ENCODE peak calls at places on chromosomes 2 and 18, in six cellular contexts. I is transverse colon; K is RWPE1; L is uterus; Y is foreskin fibroblast; A is activated CD8-positive, alpha-beta T cell treated with anti-CD3 and anti-CD28 coated beads for 36 hours. M is an unnamed sample.

GRCh38 chr2:86044614-86045013 is 61.1 kb downstream of the POLR1A start:
- DNase-seq in I (no peak), L (no peak), K (no peak), A (no peak), Y (no peak), M (no peak)

GRCh38 chr2:23637011-23637778 is 252.2 kb downstream of the KLHL29 start:
- DNase-seq in L (peak), A (no peak), K (no peak), I (no peak), Y (peak), M (no peak)

GRCh38 chr2:194004590-194005206 is 1652.3 kb upstream of the SLC39A10 start:
- DNase-seq in L (no peak), Y (peak), K (peak), A (no peak), I (no peak), M (no peak)

GRCh38 chr2:46323671-46324207 is 26.5 kb downstream of the EPAS1 start:
- DNase-seq in I (no peak), K (no peak), Y (peak), A (no peak), L (no peak), M (no peak)

GRCh38 chr2:201950606-201951005 is 83.0 kb upstream of the FZD7 start:
- DNase-seq in L (no peak), A (no peak), Y (peak), I (no peak), K (no peak), M (no peak)

GRCh38 chr2:228688007-228688645 is 506.6 kb upstream of the SPHKAP start:
- DNase-seq in A (no peak), L (no peak), K (no peak), I (peak), Y (peak), M (no peak)

GRCh38 chr2:168632733-168633132 is 169.7 kb upstream of the NOSTRIN start:
- DNase-seq in I (no peak), L (peak), K (no peak), A (no peak), Y (peak), M (no peak)

GRCh38 chr2:51706220-51706619 is 674.3 kb upstream of the NRXN1 start:
- DNase-seq in A (no peak), Y (no peak), L (no peak), I (no peak), K (no peak), M (no peak)

GRCh38 chr2:62306751-62307468 is 111.0 kb downstream of the B3GNT2 start:
- DNase-seq in A (peak), L (peak), Y (no peak), I (peak), K (peak), M (no peak)

GRCh38 chr18:43481069-43481468 is 203.8 kb upstream of the SYT4 start:
- DNase-seq in I (no peak), A (no peak), L (no peak), K (no peak), Y (no peak), M (no peak)

GRCh38 chr2:140551291-140551690 is 1579.5 kb downstream of the LRP1B start:
- DNase-seq in I (no peak), K (no peak), L (no peak), A (no peak), Y (no peak), M (no peak)

GRCh38 chr18:46459789-46460455 is 197.1 kb downstream of the LOXHD1 start:
- DNase-seq in L (no peak), I (no peak), A (no peak), K (no peak), Y (no peak), M (no peak)

GRCh38 chr2:16728742-16729141 is 63.1 kb upstream of the CYRIA start:
- DNase-seq in K (no peak), A (no peak), L (no peak), I (no peak), Y (no peak), M (no peak)

GRCh38 chr2:16725549-16725948 is 59.9 kb upstream of the CYRIA start:
- DNase-seq in K (no peak), A (peak), L (no peak), Y (no peak), I (no peak), M (no peak)

GRCh38 chr2:16726577-16726976 is 60.9 kb upstream of the CYRIA start:
- DNase-seq in I (no peak), Y (no peak), L (no peak), K (no peak), A (no peak), M (no peak)

GRCh38 chr2:16726147-16726546 is 60.5 kb upstream of the CYRIA start:
- DNase-seq in Y (no peak), K (no peak), A (no peak), L (no peak), I (no peak), M (no peak)

DNA sequence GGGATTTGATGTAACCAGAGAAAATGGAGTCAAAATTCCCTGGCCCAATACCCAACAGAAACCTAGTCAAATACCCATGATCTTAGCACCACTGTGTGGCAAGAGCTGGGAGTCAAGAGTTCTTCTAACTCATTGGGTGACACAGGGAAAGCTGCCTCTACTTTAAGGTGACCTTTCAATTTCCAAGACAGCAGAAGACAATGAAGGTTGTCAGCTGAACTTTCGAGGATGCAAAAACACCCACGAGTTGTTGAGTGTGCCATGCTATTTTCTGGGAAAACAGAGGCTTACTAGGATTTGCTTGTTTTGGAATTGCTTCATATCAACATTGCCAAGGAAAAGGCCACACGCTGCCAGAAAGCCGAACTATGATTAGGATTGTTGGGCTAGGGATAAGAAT is 61.6 kb upstream of the CYRIA start:
- DNase-seq in A (no peak), Y (no peak), K (no peak), L (no peak), I (no peak), M (no peak)
- TF ChIP-seq CTCF in A (no peak), Y (no peak), K (no peak), L (peak), I (no peak), M (no peak)

GRCh38 chr2:128293426-128293755 is 25.3 kb downstream of the HS6ST1 start:
- DNase-seq in A (no peak), L (no peak), Y (no peak), I (no peak), K (no peak), M (no peak)
- TF ChIP-seq CTCF in A (no peak), L (no peak), Y (no peak), I (no peak), K (no peak), M (no peak)

DNA sequence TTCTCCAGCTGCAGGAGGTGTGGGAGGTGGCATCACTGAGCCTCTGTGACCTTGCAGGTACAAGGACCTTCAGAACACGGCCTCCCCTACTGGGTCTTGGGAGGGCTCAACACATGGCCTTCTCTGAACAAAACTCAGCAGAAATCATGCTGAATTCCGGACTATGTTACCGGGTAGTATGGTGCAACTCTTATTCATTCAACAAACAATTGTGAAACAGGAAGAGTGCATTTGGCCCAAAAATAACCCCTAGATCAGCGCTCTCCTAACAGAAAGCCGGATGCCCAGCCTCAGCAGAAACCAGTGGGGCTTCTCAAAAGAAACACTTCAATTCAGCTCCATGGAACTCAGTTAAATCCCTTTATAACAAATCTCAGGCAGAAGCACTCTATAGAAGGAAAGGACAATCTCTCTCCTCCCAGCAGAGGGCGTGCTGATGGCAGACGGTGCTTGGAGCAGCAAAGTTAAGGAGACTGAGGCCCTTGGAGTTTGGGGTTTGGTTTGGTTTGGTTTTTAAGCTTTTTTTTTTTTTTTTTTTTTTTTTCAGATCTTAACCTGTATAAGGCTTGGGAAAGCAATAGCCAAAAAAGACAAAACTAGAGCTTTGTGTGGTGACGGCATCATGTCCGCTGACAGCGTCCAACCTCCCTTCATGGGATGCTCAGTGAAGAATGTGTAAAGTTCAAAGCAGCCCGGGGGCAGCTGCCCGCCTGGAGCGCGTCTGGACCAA is 104.2 kb upstream of the SALL3 start:
- DNase-seq in A (peak), I (peak), K (peak), L (no peak), Y (no peak), M (peak)
- TF ChIP-seq CTCF in A (peak), I (peak), K (peak), L (no peak), Y (peak), M (peak)

DNA sequence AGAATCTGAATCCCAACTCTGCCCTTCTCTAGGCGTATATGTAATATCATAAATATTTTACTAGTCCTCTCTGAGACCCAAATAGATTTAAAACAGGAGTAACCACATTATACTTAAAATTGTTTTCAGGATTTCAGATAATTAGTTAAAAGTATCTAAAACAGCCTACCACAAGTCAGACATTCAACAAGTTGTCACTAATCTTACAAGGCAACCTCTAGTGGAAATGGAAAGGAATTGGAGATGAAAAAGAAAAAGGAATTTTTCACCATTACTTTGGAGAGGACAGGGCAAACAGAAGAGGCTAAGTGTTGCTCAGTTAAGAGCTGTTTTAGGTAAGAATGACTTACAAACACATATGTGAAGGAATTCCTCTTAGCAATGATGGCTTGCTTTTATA is 11.4 kb downstream of the CUL3 start:
- DNase-seq in I (no peak), Y (no peak), L (no peak), K (no peak), A (no peak), M (no peak)
- TF ChIP-seq CTCF in I (no peak), Y (no peak), L (no peak), K (no peak), A (no peak), M (no peak)

M was measured in GM10248.